ENCODE peak calls at places on chromosomes 16 and 17, in eight cellular contexts. One of them, this sample, is unnamed.

GRCh38 chr17:67477687-67478086 is 100.6 kb downstream of the PITPNC1 start:
- DNase-seq in GM13976: no peak
- DNase-seq in HT1080: peak
- DNase-seq in amniotic stem cell: no peak
- DNase-seq in right atrium auricular region: peak
- DNase-seq in Calu3: no peak
- DNase-seq in T1000: no peak
- DNase-seq in keratinocyte: peak
- DNase-seq in this sample: peak

GRCh38 chr17:39872700-39873099 is 4.7 kb downstream of the ZPBP2 start:
- DNase-seq in amniotic stem cell: peak
- DNase-seq in T1000: no peak
- DNase-seq in Calu3: peak
- DNase-seq in keratinocyte: no peak
- DNase-seq in right atrium auricular region: no peak
- DNase-seq in HT1080: no peak
- DNase-seq in GM13976: no peak
- DNase-seq in this sample: peak

GRCh38 chr16:31108794-31109558 is 790 bp downstream of the BCKDK start:
- DNase-seq in T1000: no peak
- DNase-seq in HT1080: no peak
- DNase-seq in right atrium auricular region: no peak
- DNase-seq in amniotic stem cell: no peak
- DNase-seq in keratinocyte: no peak
- DNase-seq in Calu3: no peak
- DNase-seq in GM13976: peak
- DNase-seq in this sample: no peak

GRCh38 chr17:70775667-70776066 is 606.3 kb downstream of the KCNJ2 start:
- DNase-seq in right atrium auricular region: no peak
- DNase-seq in keratinocyte: no peak
- DNase-seq in GM13976: no peak
- DNase-seq in HT1080: no peak
- DNase-seq in Calu3: no peak
- DNase-seq in amniotic stem cell: no peak
- DNase-seq in T1000: no peak
- DNase-seq in this sample: no peak

GRCh38 chr17:54007855-54008254 is 185.1 kb downstream of the KIF2B start:
- DNase-seq in GM13976: no peak
- DNase-seq in HT1080: no peak
- DNase-seq in keratinocyte: no peak
- DNase-seq in T1000: no peak
- DNase-seq in Calu3: no peak
- DNase-seq in amniotic stem cell: no peak
- DNase-seq in right atrium auricular region: no peak
- DNase-seq in this sample: no peak

GRCh38 chr17:68972119-68972704 is 17.0 kb upstream of the ABCA8 start:
- DNase-seq in GM13976: peak
- DNase-seq in HT1080: peak
- DNase-seq in T1000: no peak
- DNase-seq in right atrium auricular region: no peak
- DNase-seq in Calu3: peak
- DNase-seq in amniotic stem cell: no peak
- DNase-seq in keratinocyte: no peak
- DNase-seq in this sample: peak

GRCh38 chr17:19948100-19948943 is 29.3 kb downstream of the AKAP10 start:
- DNase-seq in GM13976: no peak
- DNase-seq in HT1080: no peak
- DNase-seq in Calu3: no peak
- DNase-seq in T1000: no peak
- DNase-seq in right atrium auricular region: no peak
- DNase-seq in amniotic stem cell: no peak
- DNase-seq in keratinocyte: no peak
- DNase-seq in this sample: no peak

GRCh38 chr16:11698271-11698689 is 30.0 kb downstream of the SNN start:
- DNase-seq in T1000: no peak
- DNase-seq in keratinocyte: no peak
- DNase-seq in HT1080: peak
- DNase-seq in right atrium auricular region: peak
- DNase-seq in GM13976: no peak
- DNase-seq in amniotic stem cell: no peak
- DNase-seq in Calu3: no peak
- DNase-seq in this sample: no peak

GRCh38 chr17:5272313-5272712 is 9.8 kb upstream of the RABEP1 start:
- DNase-seq in T1000: no peak
- DNase-seq in Calu3: no peak
- DNase-seq in amniotic stem cell: no peak
- DNase-seq in keratinocyte: no peak
- DNase-seq in GM13976: no peak
- DNase-seq in HT1080: no peak
- DNase-seq in right atrium auricular region: no peak
- DNase-seq in this sample: no peak

GRCh38 chr17:44005865-44006580 is 1.6 kb downstream of the NAGS start:
- DNase-seq in HT1080: no peak
- DNase-seq in Calu3: peak
- DNase-seq in T1000: no peak
- DNase-seq in GM13976: peak
- DNase-seq in amniotic stem cell: no peak
- DNase-seq in right atrium auricular region: no peak
- DNase-seq in keratinocyte: no peak
- DNase-seq in this sample: peak

GRCh38 chr17:46950997-46951621 is 27.9 kb downstream of the RPRML start:
- DNase-seq in HT1080: no peak
- DNase-seq in amniotic stem cell: no peak
- DNase-seq in keratinocyte: no peak
- DNase-seq in T1000: no peak
- DNase-seq in Calu3: no peak
- DNase-seq in right atrium auricular region: no peak
- DNase-seq in GM13976: no peak
- DNase-seq in this sample: no peak

GRCh38 chr16:56824335-56824734 is 40.7 kb upstream of the SLC12A3 start:
- DNase-seq in Calu3: no peak
- DNase-seq in HT1080: peak
- DNase-seq in right atrium auricular region: no peak
- DNase-seq in amniotic stem cell: no peak
- DNase-seq in keratinocyte: no peak
- DNase-seq in T1000: no peak
- DNase-seq in GM13976: no peak
- DNase-seq in this sample: peak

GRCh38 chr17:77834170-77835115 is 124.1 kb upstream of the TNRC6C start:
- DNase-seq in keratinocyte: no peak
- DNase-seq in GM13976: peak
- DNase-seq in HT1080: peak
- DNase-seq in right atrium auricular region: peak
- DNase-seq in amniotic stem cell: peak
- DNase-seq in Calu3: peak
- DNase-seq in T1000: no peak
- DNase-seq in this sample: peak

GRCh38 chr17:47853616-47854015 is 2.7 kb upstream of the SP6 start:
- DNase-seq in right atrium auricular region: no peak
- DNase-seq in GM13976: no peak
- DNase-seq in amniotic stem cell: no peak
- DNase-seq in HT1080: no peak
- DNase-seq in T1000: no peak
- DNase-seq in Calu3: no peak
- DNase-seq in keratinocyte: no peak
- DNase-seq in this sample: no peak

GRCh38 chr16:68361485-68361884 is 50.7 kb downstream of the PRMT7 start:
- DNase-seq in Calu3: no peak
- DNase-seq in amniotic stem cell: no peak
- DNase-seq in right atrium auricular region: no peak
- DNase-seq in keratinocyte: no peak
- DNase-seq in T1000: no peak
- DNase-seq in GM13976: no peak
- DNase-seq in HT1080: no peak
- DNase-seq in this sample: no peak

GRCh38 chr17:41539979-41540701 is 12.0 kb upstream of the KRT19 start:
- DNase-seq in right atrium auricular region: no peak
- DNase-seq in GM13976: no peak
- DNase-seq in HT1080: no peak
- DNase-seq in keratinocyte: no peak
- DNase-seq in amniotic stem cell: no peak
- DNase-seq in T1000: no peak
- DNase-seq in Calu3: no peak
- DNase-seq in this sample: no peak

GRCh38 chr16:31072540-31073072 is 1.4 kb downstream of the ZNF668 start:
- DNase-seq in amniotic stem cell: no peak
- DNase-seq in Calu3: peak
- DNase-seq in HT1080: peak
- DNase-seq in GM13976: no peak
- DNase-seq in T1000: no peak
- DNase-seq in right atrium auricular region: no peak
- DNase-seq in keratinocyte: no peak
- DNase-seq in this sample: peak

GRCh38 chr16:55471448-55472097 is 7.4 kb upstream of the MMP2 start:
- DNase-seq in keratinocyte: peak
- DNase-seq in right atrium auricular region: no peak
- DNase-seq in GM13976: no peak
- DNase-seq in T1000: no peak
- DNase-seq in HT1080: peak
- DNase-seq in Calu3: no peak
- DNase-seq in amniotic stem cell: peak
- DNase-seq in this sample: peak

GRCh38 chr17:28717578-28718316 is at the start of gene RAB34:
- DNase-seq in Calu3: peak
- DNase-seq in right atrium auricular region: peak
- DNase-seq in amniotic stem cell: peak
- DNase-seq in HT1080: peak
- DNase-seq in keratinocyte: no peak
- DNase-seq in GM13976: peak
- DNase-seq in T1000: peak
- DNase-seq in this sample: no peak

GRCh38 chr17:68450391-68450790 is 6.9 kb downstream of the WIPI1 start:
- DNase-seq in Calu3: no peak
- DNase-seq in amniotic stem cell: no peak
- DNase-seq in T1000: no peak
- DNase-seq in right atrium auricular region: no peak
- DNase-seq in GM13976: no peak
- DNase-seq in HT1080: no peak
- DNase-seq in keratinocyte: no peak
- DNase-seq in this sample: no peak

GRCh38 chr17:32992360-32993033 is 850 bp downstream of the SPACA3 start:
- DNase-seq in GM13976: no peak
- DNase-seq in keratinocyte: no peak
- DNase-seq in amniotic stem cell: no peak
- DNase-seq in T1000: no peak
- DNase-seq in right atrium auricular region: no peak
- DNase-seq in HT1080: no peak
- DNase-seq in Calu3: no peak
- DNase-seq in this sample: no peak

GRCh38 chr17:2453325-2453724 is 52.5 kb upstream of the MNT start:
- DNase-seq in HT1080: no peak
- DNase-seq in T1000: no peak
- DNase-seq in Calu3: no peak
- DNase-seq in amniotic stem cell: no peak
- DNase-seq in keratinocyte: no peak
- DNase-seq in right atrium auricular region: no peak
- DNase-seq in GM13976: peak
- DNase-seq in this sample: no peak

GRCh38 chr17:40323731-40324650 is 15.0 kb downstream of the RARA start:
- DNase-seq in HT1080: peak
- DNase-seq in T1000: no peak
- DNase-seq in Calu3: no peak
- DNase-seq in GM13976: no peak
- DNase-seq in right atrium auricular region: no peak
- DNase-seq in keratinocyte: no peak
- DNase-seq in amniotic stem cell: no peak
- DNase-seq in this sample: no peak

GRCh38 chr17:47230864-47231263 is 21.7 kb downstream of the MYL4 start:
- DNase-seq in right atrium auricular region: no peak
- DNase-seq in GM13976: no peak
- DNase-seq in amniotic stem cell: no peak
- DNase-seq in keratinocyte: no peak
- DNase-seq in Calu3: no peak
- DNase-seq in T1000: no peak
- DNase-seq in HT1080: no peak
- DNase-seq in this sample: no peak

GRCh38 chr17:65514082-65514481 is 47.4 kb downstream of the AXIN2 start:
- DNase-seq in right atrium auricular region: no peak
- DNase-seq in Calu3: no peak
- DNase-seq in amniotic stem cell: peak
- DNase-seq in HT1080: peak
- DNase-seq in T1000: no peak
- DNase-seq in GM13976: no peak
- DNase-seq in keratinocyte: peak
- DNase-seq in this sample: peak

GRCh38 chr16:12390644-12391043 is 413.0 kb downstream of the CPPED1 start:
- DNase-seq in right atrium auricular region: no peak
- DNase-seq in keratinocyte: no peak
- DNase-seq in amniotic stem cell: no peak
- DNase-seq in T1000: no peak
- DNase-seq in Calu3: no peak
- DNase-seq in HT1080: peak
- DNase-seq in GM13976: no peak
- DNase-seq in this sample: peak

GRCh38 chr17:56599566-56599965 is 6.1 kb downstream of the NOG start:
- DNase-seq in keratinocyte: no peak
- DNase-seq in GM13976: no peak
- DNase-seq in right atrium auricular region: no peak
- DNase-seq in amniotic stem cell: no peak
- DNase-seq in T1000: no peak
- DNase-seq in HT1080: no peak
- DNase-seq in Calu3: no peak
- DNase-seq in this sample: no peak

GRCh38 chr16:31472559-31473203 is 729 bp downstream of the TGFB1I1 start:
- DNase-seq in keratinocyte: peak
- DNase-seq in GM13976: peak
- DNase-seq in amniotic stem cell: peak
- DNase-seq in Calu3: peak
- DNase-seq in T1000: peak
- DNase-seq in right atrium auricular region: peak
- DNase-seq in HT1080: peak
- DNase-seq in this sample: peak

GRCh38 chr17:33292981-33293867 is at the start of gene ASIC2:
- DNase-seq in GM13976: no peak
- DNase-seq in T1000: no peak
- DNase-seq in amniotic stem cell: no peak
- DNase-seq in HT1080: no peak
- DNase-seq in Calu3: no peak
- DNase-seq in right atrium auricular region: no peak
- DNase-seq in keratinocyte: no peak
- DNase-seq in this sample: no peak

GRCh38 chr16:51165043-51165442 is 14.0 kb upstream of the SALL1 start:
- DNase-seq in keratinocyte: no peak
- DNase-seq in Calu3: no peak
- DNase-seq in HT1080: no peak
- DNase-seq in amniotic stem cell: no peak
- DNase-seq in T1000: no peak
- DNase-seq in right atrium auricular region: no peak
- DNase-seq in GM13976: no peak
- DNase-seq in this sample: no peak

This sample was measured in RKO.